ENCODE peak calls at places on chromosome 13, in eight cellular contexts. W is GM12864, G is tibial nerve, T is AG10803, E is pancreas, D is nephron progenitor cell, P is HFFc6, V is cardiac fibroblast. C is an unnamed sample.

GRCh38 chr13:20546559-20546958 is 20.4 kb upstream of the IFT88 start:
- DNase-seq in W (no peak), E (no peak), T (no peak), G (no peak), P (no peak), D (no peak), V (no peak), C (no peak)

GRCh38 chr13:85864963-85865530 is 65.8 kb upstream of the SLITRK6 start:
- DNase-seq in V (peak), E (no peak), W (no peak), G (no peak), P (peak), T (no peak), D (no peak), C (no peak)

GRCh38 chr13:93425411-93425810 is 198.8 kb downstream of the GPC6 start:
- DNase-seq in W (no peak), G (peak), T (peak), D (no peak), E (no peak), V (no peak), P (no peak), C (no peak)

GRCh38 chr13:37747071-37747612 is 122.4 kb downstream of the TRPC4 start:
- DNase-seq in P (peak), T (peak), E (no peak), W (no peak), V (peak), G (no peak), D (no peak), C (peak)

GRCh38 chr13:113951246-113951999 is 22.5 kb downstream of the C13orf46 start:
- DNase-seq in T (peak), G (peak), E (peak), V (peak), W (no peak), P (peak), D (peak), C (peak)

GRCh38 chr13:113741101-113741731 is 17.8 kb upstream of the TMEM255B start:
- DNase-seq in T (no peak), E (no peak), G (no peak), W (no peak), P (no peak), V (no peak), D (no peak), C (no peak)

GRCh38 chr13:112634102-112634501 is 46.1 kb upstream of the TUBGCP3 start:
- DNase-seq in G (no peak), W (no peak), V (peak), E (no peak), T (no peak), D (no peak), P (no peak), C (no peak)

GRCh38 chr13:26946675-26947342 is 186.2 kb upstream of the GPR12 start:
- DNase-seq in G (no peak), E (peak), D (no peak), T (peak), P (peak), W (peak), V (peak), C (peak)

GRCh38 chr13:102793583-102794355 is 5.0 kb downstream of the POGLUT2 start:
- DNase-seq in D (no peak), T (no peak), G (no peak), W (no peak), V (no peak), E (no peak), P (no peak), C (no peak)

GRCh38 chr13:36979361-36980040 is 19.6 kb downstream of the ALG5 start:
- DNase-seq in E (no peak), T (peak), V (peak), D (no peak), G (no peak), P (peak), W (no peak), C (peak)

GRCh38 chr13:51895906-51896888 is 34.4 kb downstream of the CCDC70 start:
- DNase-seq in G (peak), W (peak), E (peak), D (peak), V (peak), T (peak), P (peak), C (peak)

GRCh38 chr13:108377646-108378206 is 108.2 kb downstream of the TNFSF13B start:
- DNase-seq in E (no peak), D (no peak), V (no peak), G (no peak), W (no peak), T (no peak), P (no peak), C (no peak)

GRCh38 chr13:30038884-30039283 is 188.5 kb upstream of the UBL3 start:
- DNase-seq in G (no peak), W (no peak), D (no peak), V (peak), P (peak), T (peak), E (no peak), C (peak)

GRCh38 chr13:75371223-75371622 is 110.7 kb downstream of the TBC1D4 start:
- DNase-seq in D (no peak), P (no peak), T (no peak), E (no peak), W (no peak), V (no peak), G (no peak), C (no peak)

GRCh38 chr13:77306458-77306857 is 20.4 kb downstream of the MYCBP2 start:
- DNase-seq in E (no peak), P (no peak), T (no peak), W (no peak), V (no peak), D (no peak), G (no peak), C (no peak)

GRCh38 chr13:98346904-98347636 is 170.0 kb upstream of the RNF113B start:
- DNase-seq in V (no peak), T (no peak), P (no peak), E (no peak), W (no peak), D (no peak), G (no peak), C (no peak)

GRCh38 chr13:75792526-75793187 is 156.5 kb downstream of the LMO7 start:
- DNase-seq in V (no peak), P (peak), G (no peak), E (peak), W (no peak), T (peak), D (no peak), C (peak)

GRCh38 chr13:97810152-97810551 is 143.3 kb upstream of the IPO5 start:
- DNase-seq in P (peak), E (no peak), V (peak), T (peak), G (peak), W (no peak), D (no peak), C (no peak)

GRCh38 chr13:52127783-52128702 is 830 bp downstream of the NEK5 start:
- DNase-seq in T (peak), E (peak), V (peak), P (peak), D (peak), G (peak), W (peak), C (peak)

GRCh38 chr13:73598021-73598712 is 536.0 kb downstream of the KLF12 start:
- DNase-seq in V (peak), E (no peak), T (no peak), W (no peak), D (no peak), G (no peak), P (peak), C (peak)

GRCh38 chr13:111659842-111660241 is 339.4 kb downstream of the TEX29 start:
- DNase-seq in D (no peak), E (no peak), T (no peak), W (no peak), V (no peak), P (no peak), G (no peak), C (no peak)

GRCh38 chr13:88042489-88042888 is 371.3 kb downstream of the SLITRK5 start:
- DNase-seq in W (no peak), T (peak), G (no peak), V (no peak), D (no peak), P (no peak), E (no peak), C (no peak)

GRCh38 chr13:85204668-85205344 is 594.4 kb downstream of the SLITRK6 start:
- DNase-seq in E (no peak), D (no peak), P (no peak), T (no peak), V (no peak), W (no peak), G (no peak), C (no peak)

GRCh38 chr13:55615080-55615479 is 1525.6 kb upstream of the PRR20A start:
- DNase-seq in T (no peak), W (no peak), V (no peak), E (no peak), P (no peak), D (no peak), G (no peak), C (no peak)

GRCh38 chr13:31998131-31998530 is 33.4 kb upstream of the FRY start:
- DNase-seq in G (no peak), T (no peak), P (no peak), W (no peak), E (no peak), V (no peak), D (no peak), C (no peak)

GRCh38 chr13:42064259-42064658 is 15.8 kb downstream of the DGKH start:
- DNase-seq in V (peak), W (no peak), P (peak), T (peak), E (no peak), G (no peak), D (no peak), C (peak)

GRCh38 chr13:74136089-74136658 is 2.0 kb upstream of the KLF12 start:
- DNase-seq in D (peak), E (peak), P (peak), W (no peak), V (peak), G (peak), T (peak), C (no peak)

GRCh38 chr13:110583178-110583865 is 21.8 kb upstream of the RAB20 start:
- DNase-seq in D (no peak), P (no peak), V (no peak), G (no peak), T (no peak), E (no peak), W (no peak), C (no peak)
- TF ChIP-seq CTCF in D (no peak), P (no peak), V (no peak), G (no peak), T (no peak), E (no peak), W (no peak), C (no peak)

DNA sequence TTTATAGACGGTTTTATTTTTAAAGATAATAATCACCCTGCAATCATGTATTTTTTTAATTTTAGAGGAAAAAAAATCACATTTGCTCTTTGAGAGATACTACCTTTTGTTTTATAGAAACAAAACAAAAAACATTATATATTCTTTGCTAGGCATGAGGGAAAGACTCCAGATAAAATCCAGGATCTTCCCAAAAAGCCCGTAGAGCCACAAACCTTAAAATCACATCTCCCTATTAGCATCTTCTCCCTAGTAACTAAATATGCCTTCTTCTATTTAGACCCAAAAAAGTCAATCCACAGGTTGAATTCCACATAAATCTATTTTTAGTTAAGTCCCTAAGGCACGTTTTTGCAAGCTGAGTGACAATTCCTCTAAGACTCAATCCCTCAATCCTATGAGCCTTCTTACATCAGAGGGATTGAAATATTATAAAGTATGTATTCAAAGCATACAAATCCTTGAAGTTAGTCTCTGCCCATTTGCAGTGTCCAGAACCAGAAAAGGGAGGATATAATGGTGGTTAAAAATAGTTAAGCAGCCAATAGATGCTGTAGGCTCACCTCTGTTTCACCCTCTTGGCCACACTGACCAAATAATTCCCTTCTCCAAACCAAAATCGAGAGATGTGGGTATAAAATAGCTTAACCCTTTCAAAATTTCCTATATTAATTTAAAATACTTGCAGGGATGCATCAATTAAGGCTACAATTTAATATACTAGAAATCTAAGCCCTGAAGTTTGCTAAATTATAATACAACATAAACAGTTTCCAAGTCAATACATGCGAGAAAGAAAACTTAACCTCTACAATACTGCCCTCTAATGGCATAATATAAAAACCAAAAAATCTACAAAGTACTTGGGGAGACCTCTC is 64.0 kb downstream of the SERP2 start:
- DNase-seq in T (peak), W (no peak), G (no peak), D (no peak), P (peak), V (peak), E (no peak), C (no peak)
- TF ChIP-seq CTCF in T (peak), W (no peak), G (peak), D (peak), P (peak), V (no peak), E (no peak), C (peak)

DNA sequence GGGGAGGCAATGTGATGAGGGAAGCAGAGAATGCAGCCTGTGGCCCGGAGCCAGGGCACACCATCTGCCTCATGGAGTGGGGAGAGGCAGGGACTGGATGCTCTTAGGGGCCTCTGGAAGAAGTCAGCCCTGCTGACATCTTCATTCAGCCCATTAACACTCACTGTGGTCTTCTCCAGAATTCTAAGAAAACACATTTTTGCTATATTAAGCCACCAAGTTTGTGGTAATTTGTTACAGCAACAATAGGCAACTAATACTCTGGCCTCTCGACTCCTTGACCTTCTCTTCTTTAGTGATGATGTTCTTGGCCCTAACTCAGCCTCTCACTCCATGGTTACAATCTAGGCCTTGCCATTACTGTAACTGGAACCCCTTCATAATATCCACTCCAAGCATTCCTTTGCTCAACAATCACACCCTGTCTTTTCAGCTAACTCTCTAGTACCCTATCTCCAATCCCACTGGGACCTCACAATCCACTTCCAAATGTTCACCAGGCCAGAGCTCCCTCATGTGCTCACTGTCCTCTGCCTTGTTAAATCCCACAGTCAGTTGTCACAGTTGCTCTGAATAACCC is 98.5 kb downstream of the MIPEP start:
- DNase-seq in T (peak), W (no peak), V (peak), D (no peak), E (no peak), P (peak), G (no peak), C (peak)
- TF ChIP-seq CTCF in T (peak), W (no peak), V (no peak), D (no peak), E (no peak), P (no peak), G (no peak), C (no peak)

GRCh38 chr13:50894504-50894903 is 15.1 kb upstream of the RNASEH2B start:
- DNase-seq in G (no peak), T (no peak), D (no peak), E (no peak), W (no peak), V (no peak), P (no peak), C (no peak)
- TF ChIP-seq CTCF in G (no peak), T (no peak), D (no peak), E (no peak), W (no peak), V (no peak), P (no peak), C (no peak)

GRCh38 chr13:21672811-21673591 is 2.1 kb downstream of the FGF9 start:
- DNase-seq in W (no peak), V (no peak), D (peak), E (peak), G (no peak), P (no peak), T (no peak), C (peak)

GRCh38 chr13:21671793-21672680 is 1.2 kb downstream of the FGF9 start:
- DNase-seq in T (no peak), E (no peak), W (no peak), P (no peak), G (no peak), V (no peak), D (peak), C (no peak)

GRCh38 chr13:21670883-21671792 is at the start of gene FGF9:
- DNase-seq in T (peak), P (peak), W (peak), D (peak), V (peak), E (peak), G (no peak), C (peak)

GRCh38 chr13:21668665-21669599 is 1.9 kb upstream of the FGF9 start:
- DNase-seq in G (no peak), T (peak), P (no peak), V (peak), D (peak), W (no peak), E (no peak), C (no peak)

GRCh38 chr13:21670006-21670882 is 629 bp upstream of the FGF9 start:
- DNase-seq in V (peak), E (peak), T (peak), P (peak), W (no peak), G (peak), D (peak), C (peak)
- TF ChIP-seq CTCF in V (peak), E (no peak), T (no peak), P (peak), W (no peak), G (no peak), D (no peak), C (peak)

DNA sequence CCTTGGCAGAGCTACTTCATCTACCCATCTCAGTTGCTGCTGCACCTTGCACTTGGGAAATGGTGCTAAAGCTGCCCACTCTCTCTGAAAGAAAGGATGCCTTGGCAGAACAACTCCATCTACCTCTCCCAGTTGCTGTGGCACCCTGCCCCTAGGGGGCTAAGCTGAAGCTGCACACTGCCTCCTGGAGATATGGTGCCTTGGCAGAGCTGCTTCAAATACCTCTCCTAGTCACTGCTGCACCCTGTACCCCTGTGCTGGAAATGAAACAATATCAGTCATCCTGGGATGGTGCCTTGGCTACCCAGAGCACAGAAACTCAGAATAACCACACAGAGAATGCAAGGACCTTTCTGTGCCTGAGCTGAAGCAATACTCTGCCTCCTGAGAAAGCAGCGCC is 615.8 kb downstream of the DIAPH3 start:
- DNase-seq in D (no peak), T (no peak), V (no peak), G (no peak), E (no peak), P (no peak), W (no peak), C (no peak)
- TF ChIP-seq CTCF in D (no peak), T (no peak), V (no peak), G (no peak), E (no peak), P (no peak), W (no peak), C (no peak)

GRCh38 chr13:107124129-107124718 is 556.3 kb upstream of the ARGLU1 start:
- DNase-seq in W (no peak), P (no peak), E (no peak), G (no peak), T (peak), V (peak), D (no peak), C (no peak)
- TF ChIP-seq CTCF in W (peak), P (peak), E (no peak), G (peak), T (peak), V (peak), D (peak), C (peak)

C was measured in foreskin fibroblast.